ENCODE peak calls at places on chromosomes 2 and 18, in ten cellular contexts. One of them, this sample, is unnamed.

GRCh38 chr2:174688079-174688478 is 76.2 kb downstream of the CHRNA1 start:
- DNase-seq in CD8-positive, alpha-beta T cell: no peak
- DNase-seq in cardiac muscle cell: no peak
- DNase-seq in mesendoderm: no peak
- DNase-seq in keratinocyte: no peak
- DNase-seq in kidney: no peak
- DNase-seq in right lobe of liver: no peak
- DNase-seq in RWPE1: no peak
- DNase-seq in adrenal gland: no peak
- DNase-seq in heart right ventricle: no peak
- DNase-seq in this sample: no peak

GRCh38 chr2:102057502-102058292 is 65.9 kb downstream of the IL1R2 start:
- DNase-seq in RWPE1: no peak
- DNase-seq in keratinocyte: no peak
- DNase-seq in right lobe of liver: peak
- DNase-seq in mesendoderm: no peak
- DNase-seq in CD8-positive, alpha-beta T cell: no peak
- DNase-seq in cardiac muscle cell: no peak
- DNase-seq in kidney: no peak
- DNase-seq in heart right ventricle: no peak
- DNase-seq in adrenal gland: peak
- DNase-seq in this sample: no peak

GRCh38 chr2:25740810-25741381 is 67.5 kb upstream of the DTNB start:
- DNase-seq in adrenal gland: no peak
- DNase-seq in mesendoderm: peak
- DNase-seq in kidney: no peak
- DNase-seq in right lobe of liver: no peak
- DNase-seq in RWPE1: no peak
- DNase-seq in keratinocyte: no peak
- DNase-seq in heart right ventricle: no peak
- DNase-seq in CD8-positive, alpha-beta T cell: no peak
- DNase-seq in cardiac muscle cell: no peak
- DNase-seq in this sample: no peak

GRCh38 chr2:161415467-161416293 is 417 bp upstream of the TBR1 start:
- DNase-seq in cardiac muscle cell: no peak
- DNase-seq in RWPE1: no peak
- DNase-seq in right lobe of liver: no peak
- DNase-seq in CD8-positive, alpha-beta T cell: no peak
- DNase-seq in heart right ventricle: no peak
- DNase-seq in mesendoderm: peak
- DNase-seq in adrenal gland: no peak
- DNase-seq in keratinocyte: no peak
- DNase-seq in kidney: no peak
- DNase-seq in this sample: peak

GRCh38 chr18:62989195-62989594 is 273.9 kb downstream of the PHLPP1 start:
- DNase-seq in mesendoderm: no peak
- DNase-seq in adrenal gland: no peak
- DNase-seq in heart right ventricle: no peak
- DNase-seq in right lobe of liver: no peak
- DNase-seq in CD8-positive, alpha-beta T cell: no peak
- DNase-seq in RWPE1: no peak
- DNase-seq in kidney: no peak
- DNase-seq in keratinocyte: no peak
- DNase-seq in cardiac muscle cell: no peak
- DNase-seq in this sample: no peak

GRCh38 chr2:111116016-111116746 is 4.5 kb upstream of the BCL2L11 start:
- DNase-seq in heart right ventricle: no peak
- DNase-seq in mesendoderm: no peak
- DNase-seq in kidney: no peak
- DNase-seq in right lobe of liver: no peak
- DNase-seq in CD8-positive, alpha-beta T cell: no peak
- DNase-seq in cardiac muscle cell: no peak
- DNase-seq in RWPE1: no peak
- DNase-seq in keratinocyte: no peak
- DNase-seq in adrenal gland: no peak
- DNase-seq in this sample: no peak

GRCh38 chr2:26811791-26812454 is 26.1 kb downstream of the CENPA start:
- DNase-seq in cardiac muscle cell: no peak
- DNase-seq in CD8-positive, alpha-beta T cell: no peak
- DNase-seq in kidney: no peak
- DNase-seq in mesendoderm: peak
- DNase-seq in right lobe of liver: no peak
- DNase-seq in keratinocyte: no peak
- DNase-seq in RWPE1: no peak
- DNase-seq in adrenal gland: no peak
- DNase-seq in heart right ventricle: no peak
- DNase-seq in this sample: no peak

GRCh38 chr2:207692206-207693065 is 19.0 kb upstream of the CCNYL1 start:
- DNase-seq in heart right ventricle: no peak
- DNase-seq in RWPE1: no peak
- DNase-seq in adrenal gland: peak
- DNase-seq in keratinocyte: no peak
- DNase-seq in cardiac muscle cell: peak
- DNase-seq in right lobe of liver: peak
- DNase-seq in mesendoderm: peak
- DNase-seq in kidney: no peak
- DNase-seq in CD8-positive, alpha-beta T cell: peak
- DNase-seq in this sample: no peak

GRCh38 chr2:210586381-210586780 is 30.0 kb downstream of the CPS1 start:
- DNase-seq in RWPE1: no peak
- DNase-seq in mesendoderm: no peak
- DNase-seq in heart right ventricle: no peak
- DNase-seq in keratinocyte: no peak
- DNase-seq in kidney: no peak
- DNase-seq in cardiac muscle cell: no peak
- DNase-seq in adrenal gland: no peak
- DNase-seq in CD8-positive, alpha-beta T cell: no peak
- DNase-seq in right lobe of liver: no peak
- DNase-seq in this sample: no peak

GRCh38 chr2:20536619-20537422 is 89.9 kb downstream of the RHOB start:
- DNase-seq in cardiac muscle cell: no peak
- DNase-seq in RWPE1: no peak
- DNase-seq in mesendoderm: peak
- DNase-seq in kidney: no peak
- DNase-seq in adrenal gland: no peak
- DNase-seq in right lobe of liver: peak
- DNase-seq in heart right ventricle: no peak
- DNase-seq in CD8-positive, alpha-beta T cell: no peak
- DNase-seq in keratinocyte: no peak
- DNase-seq in this sample: no peak

GRCh38 chr2:221969087-221969829 is 329.5 kb downstream of the PAX3 start:
- DNase-seq in kidney: no peak
- DNase-seq in mesendoderm: peak
- DNase-seq in keratinocyte: no peak
- DNase-seq in adrenal gland: peak
- DNase-seq in heart right ventricle: no peak
- DNase-seq in cardiac muscle cell: peak
- DNase-seq in RWPE1: peak
- DNase-seq in CD8-positive, alpha-beta T cell: no peak
- DNase-seq in right lobe of liver: no peak
- DNase-seq in this sample: peak

GRCh38 chr2:176063958-176064357 is 19.8 kb downstream of the EVX2 start:
- DNase-seq in keratinocyte: no peak
- DNase-seq in right lobe of liver: no peak
- DNase-seq in adrenal gland: no peak
- DNase-seq in CD8-positive, alpha-beta T cell: no peak
- DNase-seq in mesendoderm: no peak
- DNase-seq in kidney: no peak
- DNase-seq in RWPE1: no peak
- DNase-seq in heart right ventricle: no peak
- DNase-seq in cardiac muscle cell: no peak
- DNase-seq in this sample: no peak

GRCh38 chr2:30428827-30429461 is 18.1 kb upstream of the LCLAT1 start:
- DNase-seq in CD8-positive, alpha-beta T cell: no peak
- DNase-seq in right lobe of liver: no peak
- DNase-seq in keratinocyte: no peak
- DNase-seq in RWPE1: no peak
- DNase-seq in adrenal gland: no peak
- DNase-seq in mesendoderm: no peak
- DNase-seq in heart right ventricle: no peak
- DNase-seq in cardiac muscle cell: no peak
- DNase-seq in kidney: no peak
- DNase-seq in this sample: no peak

GRCh38 chr2:25401307-25402021 is 59.7 kb upstream of the DNMT3A start:
- DNase-seq in adrenal gland: no peak
- DNase-seq in CD8-positive, alpha-beta T cell: no peak
- DNase-seq in keratinocyte: no peak
- DNase-seq in mesendoderm: no peak
- DNase-seq in kidney: peak
- DNase-seq in RWPE1: no peak
- DNase-seq in heart right ventricle: no peak
- DNase-seq in cardiac muscle cell: no peak
- DNase-seq in right lobe of liver: no peak
- DNase-seq in this sample: no peak

GRCh38 chr2:68907923-68908253 is 36.7 kb upstream of the BMP10 start:
- DNase-seq in keratinocyte: no peak
- DNase-seq in kidney: no peak
- DNase-seq in right lobe of liver: no peak
- DNase-seq in cardiac muscle cell: no peak
- DNase-seq in heart right ventricle: no peak
- DNase-seq in RWPE1: no peak
- DNase-seq in CD8-positive, alpha-beta T cell: no peak
- DNase-seq in adrenal gland: no peak
- DNase-seq in mesendoderm: no peak
- DNase-seq in this sample: no peak
- H3K27ac ChIP-seq in keratinocyte: no peak
- H3K27ac ChIP-seq in kidney: no peak
- H3K27ac ChIP-seq in right lobe of liver: peak
- H3K27ac ChIP-seq in cardiac muscle cell: no peak
- H3K27ac ChIP-seq in heart right ventricle: peak
- H3K27ac ChIP-seq in RWPE1: peak
- H3K27ac ChIP-seq in CD8-positive, alpha-beta T cell: no peak
- H3K27ac ChIP-seq in adrenal gland: no peak
- H3K27ac ChIP-seq in mesendoderm: no peak
- H3K27ac ChIP-seq in this sample: no peak

GRCh38 chr2:146642066-146642465 is 1202.8 kb upstream of the ACVR2A start:
- DNase-seq in heart right ventricle: no peak
- DNase-seq in keratinocyte: no peak
- DNase-seq in adrenal gland: no peak
- DNase-seq in cardiac muscle cell: no peak
- DNase-seq in CD8-positive, alpha-beta T cell: no peak
- DNase-seq in right lobe of liver: no peak
- DNase-seq in mesendoderm: peak
- DNase-seq in kidney: peak
- DNase-seq in RWPE1: no peak
- DNase-seq in this sample: no peak
- H3K27ac ChIP-seq in heart right ventricle: no peak
- H3K27ac ChIP-seq in keratinocyte: no peak
- H3K27ac ChIP-seq in adrenal gland: no peak
- H3K27ac ChIP-seq in cardiac muscle cell: no peak
- H3K27ac ChIP-seq in CD8-positive, alpha-beta T cell: no peak
- H3K27ac ChIP-seq in right lobe of liver: no peak
- H3K27ac ChIP-seq in mesendoderm: no peak
- H3K27ac ChIP-seq in kidney: no peak
- H3K27ac ChIP-seq in RWPE1: no peak
- H3K27ac ChIP-seq in this sample: no peak

GRCh38 chr2:219446689-219447088 is 12.0 kb downstream of the SPEG start:
- DNase-seq in right lobe of liver: no peak
- DNase-seq in keratinocyte: no peak
- DNase-seq in mesendoderm: no peak
- DNase-seq in adrenal gland: no peak
- DNase-seq in CD8-positive, alpha-beta T cell: no peak
- DNase-seq in RWPE1: no peak
- DNase-seq in heart right ventricle: no peak
- DNase-seq in kidney: no peak
- DNase-seq in cardiac muscle cell: no peak
- DNase-seq in this sample: no peak

GRCh38 chr2:219448776-219449476 is 14.3 kb downstream of the SPEG start:
- DNase-seq in kidney: no peak
- DNase-seq in mesendoderm: peak
- DNase-seq in RWPE1: no peak
- DNase-seq in cardiac muscle cell: no peak
- DNase-seq in CD8-positive, alpha-beta T cell: peak
- DNase-seq in heart right ventricle: no peak
- DNase-seq in adrenal gland: no peak
- DNase-seq in keratinocyte: no peak
- DNase-seq in right lobe of liver: no peak
- DNase-seq in this sample: no peak

GRCh38 chr2:219449609-219450008 is 15.0 kb downstream of the SPEG start:
- DNase-seq in heart right ventricle: no peak
- DNase-seq in adrenal gland: no peak
- DNase-seq in keratinocyte: no peak
- DNase-seq in kidney: no peak
- DNase-seq in mesendoderm: no peak
- DNase-seq in CD8-positive, alpha-beta T cell: no peak
- DNase-seq in RWPE1: no peak
- DNase-seq in cardiac muscle cell: no peak
- DNase-seq in right lobe of liver: no peak
- DNase-seq in this sample: no peak

GRCh38 chr2:219447242-219448098 is 12.8 kb downstream of the SPEG start:
- DNase-seq in keratinocyte: no peak
- DNase-seq in kidney: no peak
- DNase-seq in CD8-positive, alpha-beta T cell: no peak
- DNase-seq in cardiac muscle cell: no peak
- DNase-seq in RWPE1: no peak
- DNase-seq in heart right ventricle: no peak
- DNase-seq in mesendoderm: no peak
- DNase-seq in adrenal gland: no peak
- DNase-seq in right lobe of liver: no peak
- DNase-seq in this sample: no peak

DNA sequence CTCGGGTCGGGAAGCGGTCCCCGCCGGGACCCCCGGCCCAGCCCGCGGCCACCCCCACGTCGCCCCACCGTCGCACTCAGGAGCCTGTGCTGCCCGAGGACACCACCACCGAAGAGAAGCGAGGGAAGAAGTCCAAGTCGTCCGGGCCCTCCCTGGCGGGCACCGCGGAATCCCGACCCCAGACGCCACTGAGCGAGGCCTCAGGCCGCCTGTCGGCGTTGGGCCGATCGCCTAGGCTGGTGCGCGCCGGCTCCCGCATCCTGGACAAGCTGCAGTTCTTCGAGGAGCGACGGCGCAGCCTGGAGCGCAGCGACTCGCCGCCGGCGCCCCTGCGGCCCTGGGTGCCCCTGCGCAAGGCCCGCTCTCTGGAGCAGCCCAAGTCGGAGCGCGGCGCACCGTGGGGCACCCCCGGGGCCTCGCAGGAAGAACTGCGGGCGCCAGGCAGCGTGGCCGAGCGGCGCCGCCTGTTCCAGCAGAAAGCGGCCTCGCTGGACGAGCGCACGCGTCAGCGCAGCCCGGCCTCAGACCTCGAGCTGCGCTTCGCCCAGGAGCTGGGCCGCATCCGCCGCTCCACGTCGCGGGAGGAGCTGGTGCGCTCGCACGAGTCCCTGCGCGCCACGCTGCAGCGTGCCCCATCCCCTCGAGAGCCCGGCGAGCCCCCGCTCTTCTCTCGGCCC is 13.6 kb downstream of the SPEG start:
- DNase-seq in heart right ventricle: no peak
- DNase-seq in adrenal gland: no peak
- DNase-seq in mesendoderm: peak
- DNase-seq in right lobe of liver: no peak
- DNase-seq in keratinocyte: no peak
- DNase-seq in CD8-positive, alpha-beta T cell: no peak
- DNase-seq in RWPE1: no peak
- DNase-seq in kidney: no peak
- DNase-seq in cardiac muscle cell: no peak
- DNase-seq in this sample: no peak
- H3K27ac ChIP-seq in heart right ventricle: no peak
- H3K27ac ChIP-seq in adrenal gland: no peak
- H3K27ac ChIP-seq in mesendoderm: no peak
- H3K27ac ChIP-seq in right lobe of liver: no peak
- H3K27ac ChIP-seq in keratinocyte: no peak
- H3K27ac ChIP-seq in CD8-positive, alpha-beta T cell: no peak
- H3K27ac ChIP-seq in RWPE1: no peak
- H3K27ac ChIP-seq in kidney: no peak
- H3K27ac ChIP-seq in cardiac muscle cell: no peak
- H3K27ac ChIP-seq in this sample: no peak

GRCh38 chr2:36352711-36353110 is 2.9 kb upstream of the CRIM1 start:
- DNase-seq in adrenal gland: peak
- DNase-seq in RWPE1: no peak
- DNase-seq in right lobe of liver: no peak
- DNase-seq in kidney: no peak
- DNase-seq in CD8-positive, alpha-beta T cell: no peak
- DNase-seq in mesendoderm: peak
- DNase-seq in cardiac muscle cell: no peak
- DNase-seq in heart right ventricle: no peak
- DNase-seq in keratinocyte: no peak
- DNase-seq in this sample: peak
- H3K27ac ChIP-seq in adrenal gland: no peak
- H3K27ac ChIP-seq in RWPE1: no peak
- H3K27ac ChIP-seq in right lobe of liver: no peak
- H3K27ac ChIP-seq in kidney: no peak
- H3K27ac ChIP-seq in CD8-positive, alpha-beta T cell: no peak
- H3K27ac ChIP-seq in mesendoderm: no peak
- H3K27ac ChIP-seq in cardiac muscle cell: no peak
- H3K27ac ChIP-seq in heart right ventricle: no peak
- H3K27ac ChIP-seq in keratinocyte: peak
- H3K27ac ChIP-seq in this sample: peak

This sample was measured in dorsolateral prefrontal cortex.